ENCODE peak calls at places on chromosomes 12 and 14, in nine cellular contexts. T is PC-3, B is SK-N-SH, W is OCI-LY7, O is GM23248, Y is hepatocyte, S is GM23338, X is HCT116, M is MM.1S. D is an unnamed sample.

GRCh38 chr14:101965145-101965531 is 765 bp downstream of the DYNC1H1 start:
- DNase-seq in T (peak; percentile 44), B (peak; percentile 79), W (peak; percentile 69), O (peak; percentile 83), Y (peak; percentile 83), S (peak; percentile 78), X (peak; percentile 27), M (peak; percentile 49), D (peak; percentile 80)

GRCh38 chr12:63955831-63956685 is 111.6 kb downstream of the SRGAP1 start:
- DNase-seq in T (no peak), B (no peak), W (no peak), O (peak; percentile 80), Y (peak; percentile 28), S (no peak), X (no peak), M (no peak), D (no peak)

GRCh38 chr12:106097011-106097410 is 41.7 kb downstream of the NUAK1 start:
- DNase-seq in T (peak; percentile 62), B (no peak), W (no peak), O (peak; percentile 71), Y (no peak), S (no peak), X (no peak), M (no peak), D (no peak)

GRCh38 chr14:31787377-31787776 is 226.2 kb downstream of the NUBPL start:
- DNase-seq in T (peak; percentile 57), B (no peak), W (no peak), O (peak; percentile 36), Y (no peak), S (no peak), X (peak; percentile 34), M (no peak), D (no peak)

GRCh38 chr12:32541754-32542374 is 137.2 kb upstream of the DNM1L start:
- DNase-seq in T (no peak), B (no peak), W (no peak), O (peak; percentile 17), Y (no peak), S (no peak), X (no peak), M (no peak), D (no peak)

GRCh38 chr14:50008562-50009355 is 107.6 kb downstream of the VCPKMT start:
- DNase-seq in T (peak; percentile 74), B (no peak), W (peak; percentile 77), O (no peak), Y (no peak), S (no peak), X (no peak), M (peak; percentile 62), D (no peak)

GRCh38 chr14:29896354-29896768 is 31.3 kb downstream of the PRKD1 start:
- DNase-seq in T (peak; percentile 34), B (no peak), W (no peak), O (no peak), Y (peak; percentile 39), S (no peak), X (no peak), M (no peak), D (no peak)

GRCh38 chr12:98464155-98464554 is 51.2 kb upstream of the TMPO start:
- DNase-seq in T (no peak), B (no peak), W (no peak), O (peak; percentile 56), Y (no peak), S (no peak), X (no peak), M (no peak), D (no peak)

GRCh38 chr12:66714709-66715108 is 35.8 kb upstream of the GRIP1 start:
- DNase-seq in T (no peak), B (no peak), W (no peak), O (no peak), Y (no peak), S (no peak), X (no peak), M (no peak), D (no peak)

GRCh38 chr12:66716522-66716921 is 37.6 kb upstream of the GRIP1 start:
- DNase-seq in T (no peak), B (no peak), W (no peak), O (no peak), Y (no peak), S (no peak), X (no peak), M (no peak), D (no peak)

GRCh38 chr12:66709893-66710292 is 31.0 kb upstream of the GRIP1 start:
- DNase-seq in T (no peak), B (no peak), W (peak; percentile 25), O (no peak), Y (no peak), S (no peak), X (no peak), M (no peak), D (no peak)

GRCh38 chr12:66717049-66717448 is 38.2 kb upstream of the GRIP1 start:
- DNase-seq in T (peak; percentile 38), B (no peak), W (no peak), O (no peak), Y (no peak), S (no peak), X (no peak), M (no peak), D (no peak)

GRCh38 chr12:66713984-66714383 is 35.1 kb upstream of the GRIP1 start:
- DNase-seq in T (no peak), B (no peak), W (no peak), O (no peak), Y (no peak), S (no peak), X (no peak), M (peak; percentile 42), D (no peak)
- H3K4me3 ChIP-seq in T (no peak overlapping the region), B (no peak overlapping the region), W (no peak overlapping the region), O (no peak overlapping the region), Y (no peak overlapping the region), S (no peak overlapping the region), X (no peak overlapping the region), M (peak overlapping the region; percentile 52), D (no peak overlapping the region)

GRCh38 chr14:103451401-103451800 is 66.2 kb downstream of the MARK3 start:
- DNase-seq in T (no peak), B (no peak), W (no peak), O (no peak), Y (no peak), S (no peak), X (no peak), M (no peak), D (no peak)

GRCh38 chr14:103456167-103456835 is 66.3 kb downstream of the CKB start:
- DNase-seq in T (no peak), B (no peak), W (no peak), O (peak; percentile 36), Y (no peak), S (no peak), X (no peak), M (no peak), D (no peak)

GRCh38 chr14:103450423-103450822 is 65.2 kb downstream of the MARK3 start:
- DNase-seq in T (no peak), B (no peak), W (no peak), O (peak; percentile 20), Y (no peak), S (no peak), X (no peak), M (no peak), D (no peak)

GRCh38 chr14:103449762-103450161 is 64.5 kb downstream of the MARK3 start:
- DNase-seq in T (no peak), B (no peak), W (no peak), O (no peak), Y (no peak), S (peak; percentile 50), X (no peak), M (no peak), D (no peak)

DNA sequence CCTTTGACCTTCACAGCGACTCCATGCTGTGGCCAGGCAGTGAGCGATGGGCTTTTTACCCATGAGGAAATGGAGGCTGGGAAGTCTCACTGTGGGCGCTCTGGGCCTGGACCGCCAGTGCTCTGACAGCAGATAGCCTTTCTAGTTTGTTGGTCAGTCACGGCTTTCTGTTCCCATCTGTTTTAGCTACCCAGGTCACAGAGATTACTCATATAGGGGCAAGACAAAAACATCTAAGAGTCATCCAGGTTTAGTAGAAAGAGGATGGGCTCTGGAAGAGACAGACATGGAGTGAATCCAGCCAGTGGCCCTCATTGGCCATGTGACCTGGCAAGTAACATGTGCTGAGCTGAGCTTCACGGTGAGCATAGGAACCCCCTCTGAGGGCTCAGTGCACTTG is 68.6 kb downstream of the MARK3 start:
- DNase-seq in T (no peak), B (no peak), W (no peak), O (no peak), Y (no peak), S (no peak), X (no peak), M (no peak), D (no peak)
- TF ChIP-seq EZH2phosphoT487 in T (no peak), B (no peak), W (no peak), O (no peak), Y (no peak), S (no peak), X (no peak), M (no peak), D (no peak)

GRCh38 chr12:109894939-109895338 is 5.1 kb upstream of the TCHP start:
- DNase-seq in T (no peak), B (no peak), W (no peak), O (no peak), Y (no peak), S (no peak), X (no peak), M (no peak), D (no peak)

GRCh38 chr12:109899783-109900751 is at the start of gene TCHP:
- DNase-seq in T (peak; percentile 90), B (peak; percentile 92), W (peak; percentile 78), O (peak; percentile 95), Y (peak; percentile 90), S (peak; percentile 89), X (peak; percentile 74), M (peak; percentile 62), D (peak; percentile 88)

GRCh38 chr12:109893250-109893995 is 6.7 kb upstream of the TCHP start:
- DNase-seq in T (no peak), B (no peak), W (peak; percentile 50), O (no peak), Y (no peak), S (no peak), X (no peak), M (peak; percentile 26), D (no peak)

GRCh38 chr12:109896188-109896587 is 3.9 kb upstream of the TCHP start:
- DNase-seq in T (no peak), B (no peak), W (no peak), O (no peak), Y (no peak), S (no peak), X (no peak), M (no peak), D (no peak)

DNA sequence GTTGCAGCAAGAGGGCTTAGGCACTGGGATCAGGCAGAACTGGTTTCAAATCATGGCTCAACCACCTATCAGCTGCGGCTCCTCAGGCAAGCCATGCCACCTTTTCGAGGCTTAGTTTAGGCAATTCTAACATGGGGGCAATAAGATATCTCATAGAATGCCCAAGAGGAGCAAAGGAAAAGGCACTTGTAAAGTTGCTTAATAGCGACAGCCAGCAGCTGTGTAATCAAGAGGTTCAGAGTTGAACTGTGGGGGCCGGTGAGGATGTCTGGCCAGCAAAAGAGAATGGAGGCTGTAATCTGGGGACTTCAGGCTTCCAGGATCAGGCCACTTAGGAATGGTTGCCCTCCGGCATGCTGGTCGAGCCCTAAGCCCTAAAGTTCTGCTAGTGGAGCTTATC is 3.0 kb upstream of the TCHP start:
- DNase-seq in T (no peak), B (no peak), W (no peak), O (no peak), Y (no peak), S (no peak), X (no peak), M (no peak), D (no peak)
- H3K4me3 ChIP-seq in T (no peak overlapping the region), B (no peak overlapping the region), W (no peak overlapping the region), O (no peak overlapping the region), Y (no peak overlapping the region), S (no peak overlapping the region), X (no peak overlapping the region), M (no peak overlapping the region), D (no peak overlapping the region)

GRCh38 chr14:21668377-21668776 is 5.2 kb downstream of the OR4E1 start:
- DNase-seq in T (peak; percentile 76), B (no peak), W (no peak), O (no peak), Y (peak; percentile 10), S (no peak), X (no peak), M (no peak), D (no peak)
- TF ChIP-seq EZH2phosphoT487 in T (no peak), B (no peak), W (no peak), O (no peak), Y (no peak), S (no peak), X (no peak), M (no peak), D (no peak)